ENCODE peak calls at places on chromosomes 12 and 14, in ten cellular contexts. One of them, this sample, is unnamed.

GRCh38 chr12:31041033-31041564 is 32.6 kb upstream of the DDX11 start:
- DNase-seq in mammary epithelial cell: no peak
- DNase-seq in uterus: no peak
- DNase-seq in CD4-positive, alpha-beta memory T cell: no peak
- DNase-seq in upper lobe of right lung: no peak
- DNase-seq in neural progenitor cell: no peak
- DNase-seq in lung: no peak
- DNase-seq in ovary: no peak
- DNase-seq in stomach: no peak
- DNase-seq in mesendoderm: no peak
- DNase-seq in this sample: peak; percentile 43

GRCh38 chr12:57142727-57143126 is 4.7 kb downstream of the LRP1-AS start:
- DNase-seq in uterus: peak; percentile 17
- DNase-seq in ovary: no peak
- DNase-seq in mesendoderm: no peak
- DNase-seq in mammary epithelial cell: no peak
- DNase-seq in CD4-positive, alpha-beta memory T cell: no peak
- DNase-seq in neural progenitor cell: no peak
- DNase-seq in lung: no peak
- DNase-seq in upper lobe of right lung: no peak
- DNase-seq in stomach: no peak
- DNase-seq in this sample: no peak

GRCh38 chr14:61438860-61439765 is 117.7 kb downstream of the PRKCH start:
- DNase-seq in ovary: no peak
- DNase-seq in neural progenitor cell: peak; percentile 41
- DNase-seq in CD4-positive, alpha-beta memory T cell: peak; percentile 42
- DNase-seq in stomach: peak; percentile 61
- DNase-seq in mammary epithelial cell: peak; percentile 43
- DNase-seq in upper lobe of right lung: peak; percentile 78
- DNase-seq in mesendoderm: peak; percentile 88
- DNase-seq in lung: peak; percentile 75
- DNase-seq in uterus: no peak
- DNase-seq in this sample: peak; percentile 25

GRCh38 chr14:52913271-52913670 is 37.6 kb downstream of the FERMT2 start:
- DNase-seq in stomach: no peak
- DNase-seq in mammary epithelial cell: no peak
- DNase-seq in neural progenitor cell: no peak
- DNase-seq in lung: no peak
- DNase-seq in upper lobe of right lung: no peak
- DNase-seq in CD4-positive, alpha-beta memory T cell: no peak
- DNase-seq in mesendoderm: no peak
- DNase-seq in ovary: no peak
- DNase-seq in uterus: no peak
- DNase-seq in this sample: no peak

GRCh38 chr14:32545109-32545857 is 216.2 kb downstream of the AKAP6 start:
- DNase-seq in uterus: no peak
- DNase-seq in CD4-positive, alpha-beta memory T cell: no peak
- DNase-seq in ovary: no peak
- DNase-seq in lung: no peak
- DNase-seq in stomach: no peak
- DNase-seq in mammary epithelial cell: no peak
- DNase-seq in mesendoderm: no peak
- DNase-seq in neural progenitor cell: no peak
- DNase-seq in upper lobe of right lung: no peak
- DNase-seq in this sample: no peak

GRCh38 chr12:30463636-30464035 is 232.0 kb downstream of the IPO8 start:
- DNase-seq in mammary epithelial cell: no peak
- DNase-seq in lung: no peak
- DNase-seq in uterus: no peak
- DNase-seq in ovary: no peak
- DNase-seq in mesendoderm: no peak
- DNase-seq in upper lobe of right lung: no peak
- DNase-seq in CD4-positive, alpha-beta memory T cell: no peak
- DNase-seq in stomach: no peak
- DNase-seq in neural progenitor cell: no peak
- DNase-seq in this sample: no peak

GRCh38 chr12:26699237-26699636 is 133.8 kb downstream of the ITPR2 start:
- DNase-seq in stomach: no peak
- DNase-seq in neural progenitor cell: no peak
- DNase-seq in lung: no peak
- DNase-seq in mammary epithelial cell: peak; percentile 44
- DNase-seq in upper lobe of right lung: no peak
- DNase-seq in uterus: no peak
- DNase-seq in CD4-positive, alpha-beta memory T cell: no peak
- DNase-seq in mesendoderm: no peak
- DNase-seq in ovary: no peak
- DNase-seq in this sample: no peak

GRCh38 chr14:36580856-36581831 is 1.3 kb downstream of the NKX2-8 start:
- DNase-seq in CD4-positive, alpha-beta memory T cell: no peak
- DNase-seq in upper lobe of right lung: peak; percentile 77
- DNase-seq in ovary: no peak
- DNase-seq in uterus: no peak
- DNase-seq in mammary epithelial cell: peak; percentile 80
- DNase-seq in lung: no peak
- DNase-seq in mesendoderm: peak; percentile 81
- DNase-seq in stomach: no peak
- DNase-seq in neural progenitor cell: peak; percentile 83
- DNase-seq in this sample: peak; percentile 13

GRCh38 chr14:94390372-94391086 is 2.1 kb upstream of the SERPINA1 start:
- DNase-seq in CD4-positive, alpha-beta memory T cell: no peak
- DNase-seq in stomach: peak; percentile 83
- DNase-seq in uterus: no peak
- DNase-seq in mesendoderm: no peak
- DNase-seq in upper lobe of right lung: peak; percentile 95
- DNase-seq in ovary: no peak
- DNase-seq in mammary epithelial cell: peak; percentile 36
- DNase-seq in lung: peak; percentile 88
- DNase-seq in neural progenitor cell: no peak
- DNase-seq in this sample: peak; percentile 69

GRCh38 chr14:63273091-63273490 is 45.6 kb downstream of the GPHB5 start:
- DNase-seq in uterus: no peak
- DNase-seq in lung: no peak
- DNase-seq in neural progenitor cell: no peak
- DNase-seq in mammary epithelial cell: no peak
- DNase-seq in ovary: no peak
- DNase-seq in stomach: no peak
- DNase-seq in mesendoderm: no peak
- DNase-seq in CD4-positive, alpha-beta memory T cell: no peak
- DNase-seq in upper lobe of right lung: no peak
- DNase-seq in this sample: no peak

GRCh38 chr12:99212275-99212674 is 435.3 kb upstream of the GARIN6 start:
- DNase-seq in uterus: no peak
- DNase-seq in ovary: no peak
- DNase-seq in neural progenitor cell: no peak
- DNase-seq in mesendoderm: no peak
- DNase-seq in lung: no peak
- DNase-seq in upper lobe of right lung: no peak
- DNase-seq in mammary epithelial cell: no peak
- DNase-seq in CD4-positive, alpha-beta memory T cell: no peak
- DNase-seq in stomach: no peak
- DNase-seq in this sample: no peak

GRCh38 chr12:119447618-119448017 is 113.1 kb downstream of the CCDC60 start:
- DNase-seq in ovary: no peak
- DNase-seq in CD4-positive, alpha-beta memory T cell: no peak
- DNase-seq in stomach: no peak
- DNase-seq in neural progenitor cell: no peak
- DNase-seq in upper lobe of right lung: no peak
- DNase-seq in lung: no peak
- DNase-seq in mammary epithelial cell: no peak
- DNase-seq in uterus: no peak
- DNase-seq in mesendoderm: no peak
- DNase-seq in this sample: no peak

GRCh38 chr12:95997276-95997675 is 1.1 kb upstream of the HAL start:
- DNase-seq in neural progenitor cell: no peak
- DNase-seq in upper lobe of right lung: no peak
- DNase-seq in mesendoderm: no peak
- DNase-seq in mammary epithelial cell: peak; percentile 1
- DNase-seq in CD4-positive, alpha-beta memory T cell: no peak
- DNase-seq in lung: no peak
- DNase-seq in uterus: no peak
- DNase-seq in ovary: no peak
- DNase-seq in stomach: no peak
- DNase-seq in this sample: no peak

GRCh38 chr12:95700316-95700785 is 90.2 kb downstream of the NTN4 start:
- DNase-seq in mammary epithelial cell: peak; percentile 90
- DNase-seq in ovary: no peak
- DNase-seq in upper lobe of right lung: no peak
- DNase-seq in uterus: no peak
- DNase-seq in mesendoderm: no peak
- DNase-seq in stomach: no peak
- DNase-seq in lung: no peak
- DNase-seq in CD4-positive, alpha-beta memory T cell: no peak
- DNase-seq in neural progenitor cell: no peak
- DNase-seq in this sample: no peak

GRCh38 chr14:21168055-21168454 is 12.2 kb upstream of the OR5AU1 start:
- DNase-seq in stomach: no peak
- DNase-seq in lung: no peak
- DNase-seq in mammary epithelial cell: peak; percentile 85
- DNase-seq in mesendoderm: no peak
- DNase-seq in uterus: no peak
- DNase-seq in ovary: no peak
- DNase-seq in upper lobe of right lung: no peak
- DNase-seq in neural progenitor cell: no peak
- DNase-seq in CD4-positive, alpha-beta memory T cell: no peak
- DNase-seq in this sample: no peak

GRCh38 chr12:126159139-126159538 is 1093.9 kb downstream of the AACS start:
- DNase-seq in upper lobe of right lung: no peak
- DNase-seq in CD4-positive, alpha-beta memory T cell: no peak
- DNase-seq in stomach: no peak
- DNase-seq in lung: no peak
- DNase-seq in ovary: no peak
- DNase-seq in uterus: no peak
- DNase-seq in neural progenitor cell: no peak
- DNase-seq in mesendoderm: no peak
- DNase-seq in mammary epithelial cell: no peak
- DNase-seq in this sample: no peak

GRCh38 chr12:27797301-27798025 is 17.4 kb upstream of the MANSC4 start:
- DNase-seq in neural progenitor cell: no peak
- DNase-seq in uterus: no peak
- DNase-seq in lung: no peak
- DNase-seq in mammary epithelial cell: no peak
- DNase-seq in mesendoderm: no peak
- DNase-seq in CD4-positive, alpha-beta memory T cell: no peak
- DNase-seq in ovary: no peak
- DNase-seq in upper lobe of right lung: no peak
- DNase-seq in stomach: no peak
- DNase-seq in this sample: no peak
- H3K36me3 ChIP-seq in neural progenitor cell: no peaks in the 10 kb centered on the region
- H3K36me3 ChIP-seq in uterus: no peaks in the 10 kb centered on the region
- H3K36me3 ChIP-seq in lung: peaks cover 35% of the 10 kb centered on the region
- H3K36me3 ChIP-seq in mammary epithelial cell: peaks cover 48% of the 10 kb centered on the region
- H3K36me3 ChIP-seq in mesendoderm: peaks cover 5% of the 10 kb centered on the region
- H3K36me3 ChIP-seq in CD4-positive, alpha-beta memory T cell: peaks cover 17% of the 10 kb centered on the region
- H3K36me3 ChIP-seq in ovary: no peaks in the 10 kb centered on the region
- H3K36me3 ChIP-seq in upper lobe of right lung: peaks cover 67% of the 10 kb centered on the region
- H3K36me3 ChIP-seq in stomach: peaks cover 64% of the 10 kb centered on the region
- H3K36me3 ChIP-seq in this sample: peaks cover 69% of the 10 kb centered on the region

DNA sequence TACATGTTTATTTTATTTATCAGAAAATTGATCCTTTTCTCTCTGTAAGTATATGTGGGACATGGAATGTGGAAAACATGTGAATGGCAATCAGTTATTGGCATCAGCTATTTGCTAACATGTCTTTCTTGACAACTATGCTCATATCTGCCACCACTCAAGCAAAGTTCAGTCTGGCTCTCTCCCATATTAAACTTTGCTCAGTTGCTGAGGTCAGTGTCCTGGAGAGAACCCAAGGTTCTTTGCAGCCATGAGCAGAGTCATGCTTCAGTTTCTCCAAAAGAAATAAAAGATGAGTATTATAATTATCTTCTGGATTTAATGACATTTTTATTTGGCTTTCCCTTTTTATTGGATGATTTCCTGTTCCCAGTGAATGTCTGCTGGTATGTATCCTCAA is 42.6 kb downstream of the A2M start:
- DNase-seq in mammary epithelial cell: no peak
- DNase-seq in lung: no peak
- DNase-seq in mesendoderm: no peak
- DNase-seq in ovary: no peak
- DNase-seq in neural progenitor cell: no peak
- DNase-seq in stomach: no peak
- DNase-seq in upper lobe of right lung: no peak
- DNase-seq in CD4-positive, alpha-beta memory T cell: no peak
- DNase-seq in uterus: no peak
- DNase-seq in this sample: no peak
- H3K36me3 ChIP-seq in mammary epithelial cell: no peaks in the 10 kb centered on the region
- H3K36me3 ChIP-seq in lung: peaks cover 39% of the 10 kb centered on the region
- H3K36me3 ChIP-seq in mesendoderm: no peaks in the 10 kb centered on the region
- H3K36me3 ChIP-seq in ovary: no peaks in the 10 kb centered on the region
- H3K36me3 ChIP-seq in neural progenitor cell: no peaks in the 10 kb centered on the region
- H3K36me3 ChIP-seq in stomach: peaks cover 95% of the 10 kb centered on the region
- H3K36me3 ChIP-seq in upper lobe of right lung: peaks cover 98% of the 10 kb centered on the region
- H3K36me3 ChIP-seq in CD4-positive, alpha-beta memory T cell: no peaks in the 10 kb centered on the region
- H3K36me3 ChIP-seq in uterus: no peaks in the 10 kb centered on the region
- H3K36me3 ChIP-seq in this sample: peaks cover 100% of the 10 kb centered on the region

DNA sequence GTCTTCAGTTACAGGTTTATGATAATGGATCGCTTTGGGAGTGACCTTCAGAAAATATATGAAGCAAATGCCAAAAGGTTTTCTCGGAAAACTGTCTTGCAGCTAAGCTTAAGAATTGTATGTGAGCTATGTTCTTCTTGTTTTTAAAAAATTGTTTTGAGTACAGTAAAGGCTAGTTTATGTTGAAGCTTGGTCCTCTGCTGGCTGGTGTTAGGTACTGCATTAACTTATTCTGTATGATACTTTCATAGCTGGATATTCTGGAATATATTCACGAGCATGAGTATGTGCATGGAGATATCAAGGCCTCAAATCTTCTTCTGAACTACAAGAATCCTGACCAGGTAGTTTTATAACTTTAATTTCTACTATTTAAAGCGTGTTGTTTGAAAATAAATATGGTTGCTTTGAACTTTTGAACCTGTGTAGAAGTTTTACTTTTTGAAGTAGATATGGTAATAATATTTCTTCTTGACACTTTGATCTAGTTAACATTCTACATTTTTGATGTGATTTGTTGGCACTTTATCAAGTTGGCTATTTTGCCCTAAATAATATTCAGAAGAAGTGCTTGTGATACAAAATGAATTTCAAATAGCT is 55.7 kb downstream of the VRK1 start:
- DNase-seq in ovary: no peak
- DNase-seq in neural progenitor cell: peak; percentile 29
- DNase-seq in stomach: no peak
- DNase-seq in mesendoderm: peak; percentile 10
- DNase-seq in uterus: no peak
- DNase-seq in lung: no peak
- DNase-seq in CD4-positive, alpha-beta memory T cell: peak; percentile 21
- DNase-seq in mammary epithelial cell: peak; percentile 25
- DNase-seq in upper lobe of right lung: no peak
- DNase-seq in this sample: no peak
- H3K36me3 ChIP-seq in ovary: no peaks in the 10 kb centered on the region
- H3K36me3 ChIP-seq in neural progenitor cell: no peaks in the 10 kb centered on the region
- H3K36me3 ChIP-seq in stomach: peaks cover 25% of the 10 kb centered on the region
- H3K36me3 ChIP-seq in mesendoderm: no peaks in the 10 kb centered on the region
- H3K36me3 ChIP-seq in uterus: no peaks in the 10 kb centered on the region
- H3K36me3 ChIP-seq in lung: peaks cover 9% of the 10 kb centered on the region
- H3K36me3 ChIP-seq in CD4-positive, alpha-beta memory T cell: peaks cover 4% of the 10 kb centered on the region
- H3K36me3 ChIP-seq in mammary epithelial cell: peaks cover 8% of the 10 kb centered on the region
- H3K36me3 ChIP-seq in upper lobe of right lung: peaks cover 8% of the 10 kb centered on the region
- H3K36me3 ChIP-seq in this sample: peaks cover 3% of the 10 kb centered on the region

GRCh38 chr14:74720526-74720925 is 7.6 kb downstream of the FCF1 start:
- DNase-seq in upper lobe of right lung: no peak
- DNase-seq in neural progenitor cell: no peak
- DNase-seq in mammary epithelial cell: no peak
- DNase-seq in lung: no peak
- DNase-seq in ovary: no peak
- DNase-seq in CD4-positive, alpha-beta memory T cell: no peak
- DNase-seq in stomach: no peak
- DNase-seq in uterus: no peak
- DNase-seq in mesendoderm: no peak
- DNase-seq in this sample: no peak

GRCh38 chr14:74723134-74723533 is 10.2 kb downstream of the FCF1 start:
- DNase-seq in stomach: no peak
- DNase-seq in mesendoderm: no peak
- DNase-seq in neural progenitor cell: no peak
- DNase-seq in upper lobe of right lung: no peak
- DNase-seq in ovary: no peak
- DNase-seq in lung: no peak
- DNase-seq in mammary epithelial cell: no peak
- DNase-seq in uterus: no peak
- DNase-seq in CD4-positive, alpha-beta memory T cell: no peak
- DNase-seq in this sample: no peak
- H3K36me3 ChIP-seq in stomach: peaks cover 80% of the 10 kb centered on the region
- H3K36me3 ChIP-seq in mesendoderm: no peaks in the 10 kb centered on the region
- H3K36me3 ChIP-seq in neural progenitor cell: no peaks in the 10 kb centered on the region
- H3K36me3 ChIP-seq in upper lobe of right lung: peaks cover 65% of the 10 kb centered on the region
- H3K36me3 ChIP-seq in ovary: no peaks in the 10 kb centered on the region
- H3K36me3 ChIP-seq in lung: peaks cover 5% of the 10 kb centered on the region
- H3K36me3 ChIP-seq in mammary epithelial cell: peaks cover 9% of the 10 kb centered on the region
- H3K36me3 ChIP-seq in uterus: no peaks in the 10 kb centered on the region
- H3K36me3 ChIP-seq in CD4-positive, alpha-beta memory T cell: peaks cover 9% of the 10 kb centered on the region
- H3K36me3 ChIP-seq in this sample: peaks cover 73% of the 10 kb centered on the region